ENCODE peak calls at places on chromosomes 6 and 20, in six cellular contexts. M is HCT116, K is SK-N-SH, Q is OCI-LY7, B is PC-3, L is hepatocyte. J is an unnamed sample. For H3K9me3, the result is how much of the 10 kb centered on the place peaks cover.

GRCh38 chr6:20589266-20589665 is 55.0 kb downstream of the CDKAL1 start:
- DNase-seq in M (no peak), K (no peak), Q (no peak), B (peak), L (no peak), J (no peak)

GRCh38 chr6:4320860-4321259 is 185.5 kb upstream of the ECI2 start:
- DNase-seq in M (no peak), K (no peak), Q (no peak), B (peak), L (peak), J (no peak)

GRCh38 chr6:35360349-35361138 is 18.2 kb downstream of the PPARD start:
- DNase-seq in M (no peak), K (peak), Q (no peak), B (peak), L (peak), J (no peak)

GRCh38 chr20:32995802-32996201 is 8.4 kb downstream of the SUN5 start:
- DNase-seq in M (no peak), K (no peak), Q (no peak), B (no peak), L (no peak), J (no peak)

GRCh38 chr20:60062431-60063336 is 104.5 kb downstream of the CDH26 start:
- DNase-seq in M (no peak), K (peak), Q (no peak), B (no peak), L (peak), J (no peak)

GRCh38 chr6:97586344-97586743 is 303.3 kb upstream of the MMS22L start:
- DNase-seq in M (no peak), K (peak), Q (no peak), B (no peak), L (peak), J (no peak)

GRCh38 chr20:10131612-10132345 is 86.9 kb upstream of the SNAP25 start:
- DNase-seq in M (no peak), K (peak), Q (no peak), B (peak), L (peak), J (no peak)

GRCh38 chr20:5073154-5074049 is 46.4 kb downstream of the PCNA start:
- DNase-seq in M (peak), K (peak), Q (no peak), B (peak), L (peak), J (no peak)

GRCh38 chr6:31479933-31480535 is 17.9 kb upstream of the MICB start:
- DNase-seq in M (no peak), K (no peak), Q (no peak), B (no peak), L (no peak), J (no peak)

GRCh38 chr6:106907754-106908153 is 66.8 kb downstream of the CD24 start:
- DNase-seq in M (no peak), K (no peak), Q (no peak), B (no peak), L (no peak), J (no peak)

GRCh38 chr6:106899697-106900096 is 74.8 kb downstream of the CD24 start:
- DNase-seq in M (no peak), K (no peak), Q (no peak), B (no peak), L (no peak), J (no peak)

GRCh38 chr6:106906227-106906626 is 68.3 kb downstream of the CD24 start:
- DNase-seq in M (no peak), K (peak), Q (no peak), B (no peak), L (no peak), J (no peak)

GRCh38 chr6:106901062-106901461 is 73.5 kb downstream of the CD24 start:
- DNase-seq in M (no peak), K (no peak), Q (peak), B (no peak), L (no peak), J (no peak)

GRCh38 chr6:106903299-106903698 is 71.2 kb downstream of the CD24 start:
- DNase-seq in M (no peak), K (no peak), Q (no peak), B (no peak), L (no peak), J (no peak)
- H3K9me3 ChIP-seq in M (under half), K (under half), Q (under half), B (under half), L (under half), J (under half)

GRCh38 chr20:43563429-43563828 is 4.6 kb downstream of the SGK2 start:
- DNase-seq in M (no peak), K (no peak), Q (peak), B (no peak), L (no peak), J (no peak)
- TF ChIP-seq CTCF in M (peak), K (no peak), Q (peak), B (peak), L (no peak), J (no peak)

GRCh38 chr6:149855741-149856140 is 8.4 kb downstream of the LRP11 start:
- DNase-seq in M (no peak), K (no peak), Q (no peak), B (peak), L (no peak), J (no peak)
- TF ChIP-seq EZH2phosphoT487 in M (no peak), K (no peak), Q (no peak), B (no peak), L (no peak), J (no peak)

DNA sequence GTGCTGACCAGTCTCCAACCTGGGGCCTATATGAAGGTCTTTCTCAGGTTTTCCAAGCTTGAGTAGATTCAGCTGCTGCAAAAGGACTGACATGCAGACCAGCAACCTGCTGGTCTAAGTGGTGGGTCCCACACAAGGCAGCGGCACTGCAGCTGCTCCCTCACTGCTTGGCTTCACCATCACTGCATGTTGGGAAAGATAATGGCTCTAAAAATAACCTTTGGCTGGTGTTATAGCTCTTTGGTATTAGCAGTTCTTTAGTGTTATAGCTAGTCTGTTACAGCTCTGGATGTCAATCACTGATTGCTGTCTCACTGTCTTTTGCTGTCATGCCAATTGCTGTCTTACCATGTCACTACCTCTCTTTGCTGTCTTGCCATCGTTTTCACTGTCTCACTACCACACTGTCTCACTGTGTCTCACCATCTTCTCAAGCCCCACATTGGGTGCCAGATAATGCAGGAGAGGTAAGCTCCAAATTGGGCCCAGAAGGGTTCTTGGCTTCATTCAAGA is 726.4 kb downstream of the TENT5A start:
- DNase-seq in M (no peak), K (no peak), Q (no peak), B (no peak), L (no peak), J (no peak)
- H3K9me3 ChIP-seq in M (under half), K (under half), Q (under half), B (under half), L (under half), J (under half)

GRCh38 chr20:63736893-63737689 is 627 bp downstream of the LIME1 start:
- DNase-seq in M (no peak), K (peak), Q (peak), B (no peak), L (peak), J (peak)
- TF ChIP-seq CTCF in M (no peak), K (no peak), Q (peak), B (no peak), L (no peak), J (peak)

GRCh38 chr20:48845721-48846306 is 18.0 kb upstream of the PREX1 start:
- DNase-seq in M (no peak), K (no peak), Q (no peak), B (peak), L (no peak), J (no peak)

GRCh38 chr20:48847498-48848205 is 19.9 kb upstream of the PREX1 start:
- DNase-seq in M (no peak), K (no peak), Q (no peak), B (no peak), L (no peak), J (no peak)

GRCh38 chr20:48849779-48850178 is 22.0 kb upstream of the PREX1 start:
- DNase-seq in M (no peak), K (no peak), Q (no peak), B (no peak), L (no peak), J (no peak)

GRCh38 chr20:48845000-48845399 is 17.2 kb upstream of the PREX1 start:
- DNase-seq in M (no peak), K (no peak), Q (no peak), B (peak), L (no peak), J (no peak)

DNA sequence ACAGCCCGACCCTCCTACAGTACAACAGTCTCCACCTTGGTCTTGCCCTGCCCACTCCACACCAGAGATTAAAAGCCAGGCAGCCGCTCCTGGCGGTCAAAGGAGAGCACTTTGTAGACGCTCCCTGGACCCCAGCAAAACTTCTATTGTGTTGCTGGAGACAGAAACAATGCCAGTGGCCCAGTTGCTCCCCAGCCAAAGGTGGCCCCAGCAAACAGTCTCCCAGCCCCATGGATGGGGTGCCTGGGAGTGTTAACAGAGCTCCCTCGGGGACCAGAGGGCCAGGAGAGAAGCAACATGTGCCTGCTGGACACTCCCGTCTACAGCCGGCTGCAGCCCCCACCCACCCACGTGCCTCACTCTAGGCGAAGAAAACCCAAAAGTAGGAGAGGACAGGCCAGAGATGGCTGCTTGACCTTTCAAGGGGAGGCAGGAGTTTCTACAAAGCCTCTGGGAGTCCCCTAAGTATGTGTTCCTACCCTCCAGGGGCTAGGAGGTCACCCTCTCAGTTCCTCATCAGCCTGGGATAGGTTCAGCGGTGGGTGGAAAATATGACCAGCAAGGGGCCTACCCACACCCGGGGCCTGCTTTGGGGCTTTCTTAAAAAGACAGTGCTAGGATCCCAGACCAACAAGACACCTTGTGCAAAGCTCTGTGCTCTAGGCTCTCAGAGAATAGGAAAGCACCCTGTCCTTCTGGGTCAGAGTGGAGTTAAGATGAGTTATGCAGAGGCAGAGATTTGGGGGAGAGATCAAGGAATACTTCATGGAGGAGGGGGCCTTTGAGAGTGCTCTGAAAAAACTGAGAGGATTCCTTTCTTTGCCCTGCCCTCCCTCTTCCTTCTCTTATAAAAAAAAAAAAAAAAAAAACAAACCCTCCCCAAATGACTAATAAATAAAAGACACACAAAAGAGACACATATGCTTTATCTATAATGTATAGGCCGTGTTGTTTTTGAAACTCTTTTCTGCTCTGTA is 19.0 kb upstream of the PREX1 start:
- DNase-seq in M (no peak), K (peak), Q (peak), B (no peak), L (no peak), J (no peak)
- TF ChIP-seq EZH2phosphoT487 in M (no peak), K (no peak), Q (no peak), B (no peak), L (no peak), J (no peak)

GRCh38 chr20:31667315-31668285 is 29.9 kb downstream of the COX4I2 start:
- DNase-seq in M (no peak), K (no peak), Q (no peak), B (no peak), L (no peak), J (no peak)
- H3K9me3 ChIP-seq in M (under half), K (under half), Q (under half), B (under half), L (under half), J (under half)

DNA sequence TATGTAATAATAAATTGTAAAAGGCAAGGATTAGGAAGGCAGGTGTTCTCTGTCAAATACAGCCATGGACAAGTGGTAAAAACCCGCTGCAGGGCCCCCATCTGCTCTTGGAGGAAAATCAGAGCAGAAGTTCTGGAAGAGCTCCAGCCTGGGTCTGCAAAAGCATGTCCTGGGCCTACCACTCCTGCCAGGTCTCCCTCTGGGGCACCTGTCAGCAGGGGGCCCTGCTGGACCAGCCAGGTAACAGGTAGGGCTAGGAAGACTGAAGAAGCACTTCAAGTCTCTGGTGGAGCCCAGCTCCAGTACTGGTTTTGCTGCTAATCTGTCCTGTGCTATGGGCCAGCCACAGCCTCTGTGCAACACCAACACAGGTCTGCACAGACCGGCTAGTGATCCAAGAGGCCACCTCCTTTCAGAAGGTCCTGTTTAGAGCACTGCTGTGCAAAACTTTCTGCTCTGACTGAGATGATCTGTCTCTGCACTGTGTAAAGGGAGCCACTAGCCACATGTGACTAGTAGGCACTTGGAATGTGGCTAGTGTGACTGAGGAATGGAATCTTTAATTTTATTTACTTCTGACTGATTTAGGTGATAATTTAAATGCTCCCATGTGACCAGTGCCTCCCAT is 30.2 kb downstream of the RRBP1 start:
- DNase-seq in M (no peak), K (no peak), Q (peak), B (peak), L (peak), J (peak)
- TF ChIP-seq CTCF in M (no peak), K (no peak), Q (peak), B (peak), L (peak), J (peak)

J was measured in MM.1S.